ENCODE peak calls at places on chromosomes 3 and 15, in six cellular contexts. Z is iris pigment epithelial cell; H is T-helper 9 cell; P is Right ventricle myocardium inferior; X is activated CD4-positive, alpha-beta memory T cell treated with anti-CD3 and anti-CD28 coated beads, Interleukin-2, amount 10 ng/mL, durations not matched to agents 7 days and 5 days; E is GM13976. S is an unnamed sample.

GRCh38 chr3:86969500-86970189 is 21.3 kb downstream of the VGLL3 start:
- DNase-seq in Z (peak), H (no peak), P (no peak), X (no peak), E (peak), S (no peak)

GRCh38 chr3:81554805-81555204 is 206.6 kb downstream of the GBE1 start:
- DNase-seq in Z (peak), H (no peak), P (no peak), X (no peak), E (no peak), S (no peak)

GRCh38 chr3:184795493-184796198 is 16.3 kb upstream of the VPS8 start:
- DNase-seq in Z (no peak), H (no peak), P (no peak), X (no peak), E (no peak), S (no peak)

GRCh38 chr15:58515807-58516206 is 84.0 kb downstream of the LIPC start:
- DNase-seq in Z (no peak), H (no peak), P (no peak), X (peak), E (peak), S (no peak)

GRCh38 chr3:65955792-65956477 is 82.8 kb downstream of the MAGI1 start:
- DNase-seq in Z (peak), H (no peak), P (no peak), X (no peak), E (no peak), S (no peak)

GRCh38 chr15:48332642-48333034 is 1.4 kb downstream of the DUT start:
- DNase-seq in Z (no peak), H (no peak), P (no peak), X (peak), E (no peak), S (no peak)

GRCh38 chr3:42733501-42734262 is 31.1 kb upstream of the HHATL start:
- DNase-seq in Z (no peak), H (no peak), P (no peak), X (no peak), E (no peak), S (no peak)

GRCh38 chr15:52790941-52791751 is 1.0 kb upstream of the ONECUT1 start:
- DNase-seq in Z (no peak), H (no peak), P (no peak), X (no peak), E (no peak), S (no peak)

GRCh38 chr15:83545803-83546534 is 98.8 kb downstream of the SH3GL3 start:
- DNase-seq in Z (peak), H (no peak), P (no peak), X (no peak), E (no peak), S (no peak)

GRCh38 chr15:38609097-38609738 is 44.6 kb upstream of the RASGRP1 start:
- DNase-seq in Z (no peak), H (no peak), P (no peak), X (no peak), E (no peak), S (no peak)

GRCh38 chr3:64104691-64105101 is 81.4 kb upstream of the PSMD6 start:
- DNase-seq in Z (peak), H (no peak), P (no peak), X (no peak), E (no peak), S (no peak)

GRCh38 chr3:153348457-153349137 is 186.6 kb downstream of the RAP2B start:
- DNase-seq in Z (peak), H (no peak), P (no peak), X (no peak), E (no peak), S (no peak)

GRCh38 chr15:68078365-68078764 is 24.2 kb downstream of the PIAS1 start:
- DNase-seq in Z (no peak), H (no peak), P (no peak), X (no peak), E (no peak), S (no peak)

GRCh38 chr3:188510366-188510765 is 356.4 kb downstream of the LPP start:
- DNase-seq in Z (peak), H (no peak), P (no peak), X (no peak), E (no peak), S (no peak)

GRCh38 chr3:123695152-123695551 is 110.3 kb upstream of the HACD2 start:
- DNase-seq in Z (no peak), H (no peak), P (no peak), X (no peak), E (no peak), S (no peak)

GRCh38 chr15:72534522-72534921 is 60.4 kb downstream of the ARIH1 start:
- DNase-seq in Z (no peak), H (peak), P (no peak), X (peak), E (no peak), S (peak)